ENCODE peak calls at places on chromosomes 16 and 17, in seven cellular contexts. I, S, M, Q, T, B and C are unnamed samples. For H3K27me3, the result is how much of the 10 kb centered on the place peaks cover.

GRCh38 chr17:75346906-75347305 is 57.7 kb upstream of the SLC25A19 start:
- DNase-seq in I (no peak), S (no peak), M (no peak), Q (no peak), T (peak), B (peak), C (no peak)

GRCh38 chr17:5282639-5283217 is 644 bp downstream of the RABEP1 start:
- DNase-seq in I (no peak), S (peak), M (no peak), Q (no peak), T (peak), B (no peak), C (peak)

GRCh38 chr16:13961099-13961811 is 41.3 kb downstream of the ERCC4 start:
- DNase-seq in I (no peak), S (no peak), M (no peak), Q (no peak), T (peak), B (peak), C (no peak)

GRCh38 chr16:4179020-4179419 is 62.8 kb upstream of the ADCY9 start:
- DNase-seq in I (no peak), S (no peak), M (no peak), Q (no peak), T (peak), B (peak), C (no peak)

GRCh38 chr17:73584987-73585386 is 59.3 kb downstream of the SDK2 start:
- DNase-seq in I (no peak), S (no peak), M (no peak), Q (no peak), T (no peak), B (no peak), C (no peak)

GRCh38 chr17:64134996-64135395 is 5.1 kb upstream of the ERN1 start:
- DNase-seq in I (no peak), S (no peak), M (no peak), Q (no peak), T (no peak), B (no peak), C (no peak)

GRCh38 chr16:49995720-49996119 is 29.3 kb upstream of the CNEP1R1 start:
- DNase-seq in I (no peak), S (no peak), M (no peak), Q (no peak), T (no peak), B (no peak), C (no peak)

GRCh38 chr16:11621920-11622651 is 35.4 kb upstream of the LITAF start:
- DNase-seq in I (no peak), S (peak), M (peak), Q (no peak), T (peak), B (no peak), C (no peak)

GRCh38 chr17:38584350-38584925 is 21.3 kb downstream of the SRCIN1 start:
- DNase-seq in I (no peak), S (peak), M (peak), Q (no peak), T (peak), B (peak), C (no peak)

GRCh38 chr17:78716292-78716691 is 65.8 kb downstream of the CYTH1 start:
- DNase-seq in I (no peak), S (no peak), M (no peak), Q (no peak), T (no peak), B (no peak), C (no peak)

GRCh38 chr17:78714534-78714933 is 67.5 kb downstream of the CYTH1 start:
- DNase-seq in I (no peak), S (no peak), M (no peak), Q (no peak), T (no peak), B (no peak), C (no peak)

GRCh38 chr17:78716814-78717393 is 65.2 kb downstream of the CYTH1 start:
- DNase-seq in I (no peak), S (peak), M (peak), Q (no peak), T (peak), B (no peak), C (peak)

GRCh38 chr17:78715876-78716275 is 66.2 kb downstream of the CYTH1 start:
- DNase-seq in I (no peak), S (no peak), M (no peak), Q (no peak), T (no peak), B (no peak), C (no peak)

GRCh38 chr17:78715000-78715771 is 66.9 kb downstream of the CYTH1 start:
- DNase-seq in I (no peak), S (no peak), M (no peak), Q (no peak), T (peak), B (no peak), C (no peak)
- H3K27ac ChIP-seq in I (no peak), S (no peak), M (peak), Q (no peak), T (no peak), B (no peak), C (peak)

GRCh38 chr17:78884148-78884870 is 18.7 kb downstream of the CEP295NL start:
- DNase-seq in I (no peak), S (peak), M (no peak), Q (no peak), T (peak), B (no peak), C (peak)

GRCh38 chr17:78882546-78883089 is 20.4 kb downstream of the CEP295NL start:
- DNase-seq in I (no peak), S (no peak), M (no peak), Q (no peak), T (peak), B (no peak), C (no peak)

GRCh38 chr17:78884876-78885667 is 17.9 kb downstream of the CEP295NL start:
- DNase-seq in I (no peak), S (no peak), M (no peak), Q (no peak), T (no peak), B (no peak), C (no peak)

GRCh38 chr17:78883533-78884131 is 19.4 kb downstream of the CEP295NL start:
- DNase-seq in I (peak), S (peak), M (no peak), Q (no peak), T (peak), B (peak), C (peak)

DNA sequence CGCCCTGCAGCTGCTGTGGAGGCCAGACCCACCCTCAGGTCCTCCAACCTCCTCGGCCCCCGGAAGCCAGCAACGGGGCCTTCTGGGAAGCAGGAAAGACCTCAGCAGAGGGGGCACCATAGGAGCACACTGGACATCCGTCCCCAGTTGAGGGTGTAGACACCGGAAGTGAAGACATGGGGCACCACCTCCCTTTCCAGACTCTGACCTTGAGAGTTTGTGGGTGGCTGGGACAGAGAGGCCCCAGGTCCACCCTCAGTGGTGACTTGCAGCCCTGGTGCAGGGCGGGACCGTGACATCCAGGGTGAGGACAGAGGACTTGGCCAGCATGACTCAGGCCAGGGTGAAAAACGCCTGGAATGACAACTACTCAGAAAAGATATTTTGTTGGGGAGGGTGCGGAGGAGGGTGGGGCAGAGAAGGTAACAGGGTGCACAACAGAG is 19.9 kb downstream of the CEP295NL start:
- DNase-seq in I (peak), S (peak), M (peak), Q (no peak), T (peak), B (peak), C (no peak)
- H3K4me3 ChIP-seq in I (peak), S (peak), M (no peak), Q (no peak), T (peak), B (no peak), C (peak)

GRCh38 chr16:70649300-70649699 is 2.9 kb downstream of the IL34 start:
- DNase-seq in I (no peak), S (no peak), M (no peak), Q (no peak), T (peak), B (no peak), C (no peak)
- H3K27me3 ChIP-seq in I (under half), S (under half), M (under half), Q (under half), T (under half), B (under half), C (under half)

DNA sequence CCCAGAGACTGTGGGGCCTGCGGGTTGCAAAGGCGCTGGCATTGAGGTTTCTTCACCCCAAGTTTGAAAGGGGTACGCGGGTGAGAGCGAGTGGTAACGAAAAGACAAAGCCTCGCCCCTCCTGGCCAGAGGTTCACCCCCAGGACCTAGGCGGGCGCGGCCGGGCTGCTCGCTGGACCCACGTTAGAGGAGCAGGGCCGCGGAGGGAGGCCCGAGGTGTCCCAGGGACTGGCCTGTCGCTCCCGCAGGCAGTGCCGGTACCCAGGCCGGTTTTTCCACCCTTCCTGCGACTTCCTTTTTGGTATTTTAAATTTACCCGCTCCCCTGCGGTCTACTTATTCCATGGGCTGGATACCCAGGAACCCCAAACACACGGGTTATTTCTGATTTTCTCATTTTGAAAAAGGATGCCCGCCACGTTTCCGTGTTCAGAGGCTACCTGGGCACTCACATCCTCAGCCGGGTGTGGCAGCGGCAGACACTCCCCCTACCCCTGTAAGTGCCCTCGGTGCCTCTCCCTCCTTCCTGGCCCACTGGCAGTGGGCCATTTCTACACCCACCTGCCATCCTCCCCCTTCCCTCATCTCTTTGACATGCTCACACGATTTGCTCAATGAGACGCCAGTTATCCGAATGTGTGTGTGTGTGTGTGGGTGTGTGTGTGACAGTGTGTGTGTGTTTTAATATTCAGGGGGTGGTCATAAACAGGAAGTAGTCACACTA is 1.6 kb upstream of the FOXL1 start:
- DNase-seq in I (no peak), S (no peak), M (no peak), Q (no peak), T (peak), B (no peak), C (no peak)
- H3K27ac ChIP-seq in I (peak), S (peak), M (no peak), Q (peak), T (peak), B (no peak), C (peak)

GRCh38 chr17:45128989-45129388 is 3.3 kb downstream of the PLCD3 start:
- DNase-seq in I (no peak), S (no peak), M (no peak), Q (no peak), T (no peak), B (no peak), C (no peak)

GRCh38 chr17:45127209-45127582 is 5.1 kb downstream of the PLCD3 start:
- DNase-seq in I (no peak), S (peak), M (no peak), Q (no peak), T (no peak), B (peak), C (no peak)

GRCh38 chr17:45127583-45128300 is 4.6 kb downstream of the PLCD3 start:
- DNase-seq in I (no peak), S (peak), M (peak), Q (no peak), T (peak), B (peak), C (no peak)

GRCh38 chr17:45129426-45129939 is 2.8 kb downstream of the PLCD3 start:
- DNase-seq in I (no peak), S (peak), M (no peak), Q (no peak), T (peak), B (peak), C (no peak)

DNA sequence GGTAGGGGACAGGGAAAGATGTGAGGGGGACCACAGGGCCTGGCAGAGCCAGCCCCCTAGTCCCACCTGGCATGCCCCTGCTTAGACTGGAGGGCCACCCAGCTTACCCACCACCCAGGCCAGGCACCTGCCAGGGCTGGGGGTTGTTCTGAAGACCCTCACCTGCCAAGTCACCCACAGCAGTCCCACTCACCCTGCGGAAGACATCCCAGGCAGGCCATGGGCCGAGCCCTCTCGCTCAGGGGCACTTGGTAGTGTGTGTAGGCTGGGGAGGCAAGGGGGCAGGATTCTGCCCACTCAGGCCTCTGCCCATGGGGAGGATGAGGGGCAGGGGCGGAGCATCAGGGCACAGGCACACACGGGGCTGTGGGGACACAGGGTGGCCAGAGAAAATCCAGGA is 4.0 kb downstream of the PLCD3 start:
- DNase-seq in I (no peak), S (peak), M (no peak), Q (no peak), T (no peak), B (no peak), C (no peak)
- H3K4me3 ChIP-seq in I (peak), S (no peak), M (no peak), Q (no peak), T (no peak), B (no peak), C (no peak)

DNA sequence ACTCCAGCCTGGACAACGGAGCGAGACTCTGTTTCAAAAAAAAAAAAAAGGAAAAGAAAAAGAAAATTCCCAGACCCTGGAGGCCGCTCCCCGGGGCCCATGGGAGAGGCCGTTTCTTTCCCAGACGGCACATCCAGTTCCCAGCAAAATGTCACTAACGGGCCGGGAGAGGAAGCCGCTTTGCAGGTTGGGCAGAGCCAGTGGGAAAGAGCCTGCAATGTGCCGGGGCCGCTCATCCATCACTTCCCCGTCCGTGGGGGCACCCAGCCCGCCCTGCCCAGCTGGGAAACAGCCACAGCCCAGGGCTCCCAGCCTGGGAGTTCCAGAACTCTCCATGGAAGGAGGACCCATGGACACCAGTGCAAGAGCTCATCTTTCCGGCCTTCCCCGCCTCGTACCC is 41.8 kb upstream of the PABPN1L start:
- DNase-seq in I (no peak), S (peak), M (no peak), Q (no peak), T (no peak), B (no peak), C (no peak)
- H3K27me3 ChIP-seq in I (under half), S (under half), M (under half), Q (under half), T (under half), B (under half), C (under half)

DNA sequence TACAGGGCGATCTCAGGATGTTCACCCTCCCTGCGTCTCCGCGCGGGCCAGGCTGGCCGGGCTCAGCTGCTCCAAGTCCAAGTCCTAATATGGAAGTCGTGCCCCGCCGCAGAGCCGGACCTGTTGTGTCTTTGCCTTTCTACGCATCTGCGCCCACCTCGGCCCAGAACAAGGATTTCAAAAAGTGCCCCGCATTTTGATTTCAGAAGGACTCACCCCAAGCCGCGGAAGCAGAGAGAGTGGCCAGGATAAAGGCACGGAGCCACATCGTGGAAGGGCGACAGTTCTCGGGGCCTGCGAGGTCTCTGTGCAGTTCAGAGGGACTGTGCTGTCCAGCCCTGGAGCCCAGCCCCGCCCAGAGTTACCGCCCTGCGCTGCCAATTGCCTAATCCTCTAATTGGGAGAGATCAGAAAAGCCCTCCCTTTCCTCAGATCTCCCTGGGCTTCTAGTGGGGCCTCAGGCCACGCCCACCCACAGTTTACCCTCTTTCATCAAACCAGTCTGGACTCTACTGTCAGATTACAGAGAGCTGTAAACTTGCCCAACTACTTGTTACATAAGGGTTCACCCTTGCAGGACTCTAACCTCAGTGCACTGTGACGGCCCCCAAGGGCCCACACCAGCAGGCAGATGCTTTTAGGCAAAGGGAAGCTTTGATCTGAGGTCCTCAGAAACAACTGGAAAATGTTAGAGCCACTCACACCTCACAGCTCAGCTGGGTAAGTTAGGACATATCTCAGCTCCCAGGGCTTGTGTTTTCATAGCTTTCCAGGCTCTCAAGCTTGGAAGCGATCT is at the start of gene CES1:
- DNase-seq in I (no peak), S (peak), M (no peak), Q (no peak), T (peak), B (peak), C (no peak)
- H3K27ac ChIP-seq in I (no peak), S (no peak), M (no peak), Q (peak), T (no peak), B (no peak), C (no peak)

GRCh38 chr16:27766166-27766925 is 216.4 kb downstream of the KATNIP start:
- DNase-seq in I (no peak), S (peak), M (peak), Q (no peak), T (no peak), B (no peak), C (no peak)
- H3K4me3 ChIP-seq in I (no peak), S (no peak), M (no peak), Q (no peak), T (no peak), B (no peak), C (no peak)